ENCODE peak calls at places on chromosomes 16 and 17, in nine cellular contexts. P is lower leg skin, W is Caco-2, S is astrocyte of the cerebellum, C is breast epithelium, M is brain microvascular endothelial cell, F is fibroblast of mammary gland, U is right atrium auricular region, L is AG09309. V is an unnamed sample.

GRCh38 chr16:55043499-55043898 is 112.8 kb downstream of the IRX5 start:
- DNase-seq in P (no peak), W (no peak), S (no peak), C (no peak), M (no peak), F (no peak), U (peak; percentile 18), L (no peak), V (no peak)

GRCh38 chr17:6843241-6843890 is 11.8 kb upstream of the TEKT1 start:
- DNase-seq in P (no peak), W (no peak), S (peak; percentile 38), C (no peak), M (no peak), F (peak; percentile 68), U (no peak), L (peak; percentile 13), V (no peak)

GRCh38 chr17:4679652-4680051 is 24.3 kb downstream of the PELP1 start:
- DNase-seq in P (no peak), W (peak; percentile 48), S (peak; percentile 16), C (no peak), M (peak; percentile 79), F (peak; percentile 75), U (no peak), L (no peak), V (no peak)

GRCh38 chr16:54506691-54507090 is 220.1 kb upstream of the IRX3 start:
- DNase-seq in P (no peak), W (no peak), S (no peak), C (no peak), M (no peak), F (no peak), U (no peak), L (no peak), V (no peak)

GRCh38 chr16:1444730-1445517 is 568 bp upstream of the CCDC154 start:
- DNase-seq in P (no peak), W (no peak), S (no peak), C (no peak), M (no peak), F (no peak), U (no peak), L (no peak), V (no peak)

GRCh38 chr16:64445649-64446048 is 676.2 kb downstream of the CDH11 start:
- DNase-seq in P (no peak), W (no peak), S (no peak), C (no peak), M (no peak), F (no peak), U (no peak), L (no peak), V (no peak)

GRCh38 chr16:85227262-85227923 is 115.1 kb upstream of the CIBAR2 start:
- DNase-seq in P (no peak), W (no peak), S (peak; percentile 84), C (no peak), M (no peak), F (no peak), U (no peak), L (no peak), V (no peak)

GRCh38 chr17:45251931-45252330 is 10.0 kb downstream of the SPATA32 start:
- DNase-seq in P (no peak), W (no peak), S (no peak), C (no peak), M (no peak), F (no peak), U (no peak), L (no peak), V (no peak)

GRCh38 chr16:85536073-85536410 is 77.1 kb upstream of the GSE1 start:
- DNase-seq in P (no peak), W (no peak), S (no peak), C (no peak), M (no peak), F (no peak), U (no peak), L (no peak), V (no peak)

GRCh38 chr16:4371481-4372314 is at the start of gene VASN:
- DNase-seq in P (peak; percentile 67), W (peak; percentile 72), S (peak; percentile 46), C (peak; percentile 72), M (peak; percentile 53), F (peak; percentile 68), U (peak; percentile 89), L (no peak), V (peak; percentile 65)

GRCh38 chr17:59827721-59828477 is 64.8 kb downstream of the TUBD1 start:
- DNase-seq in P (no peak), W (no peak), S (no peak), C (no peak), M (no peak), F (no peak), U (no peak), L (no peak), V (no peak)

GRCh38 chr16:32116080-32116479 is 137.0 kb upstream of the TP53TG3D start:
- DNase-seq in P (no peak), W (no peak), S (no peak), C (no peak), M (no peak), F (no peak), U (no peak), L (no peak), V (no peak)

DNA sequence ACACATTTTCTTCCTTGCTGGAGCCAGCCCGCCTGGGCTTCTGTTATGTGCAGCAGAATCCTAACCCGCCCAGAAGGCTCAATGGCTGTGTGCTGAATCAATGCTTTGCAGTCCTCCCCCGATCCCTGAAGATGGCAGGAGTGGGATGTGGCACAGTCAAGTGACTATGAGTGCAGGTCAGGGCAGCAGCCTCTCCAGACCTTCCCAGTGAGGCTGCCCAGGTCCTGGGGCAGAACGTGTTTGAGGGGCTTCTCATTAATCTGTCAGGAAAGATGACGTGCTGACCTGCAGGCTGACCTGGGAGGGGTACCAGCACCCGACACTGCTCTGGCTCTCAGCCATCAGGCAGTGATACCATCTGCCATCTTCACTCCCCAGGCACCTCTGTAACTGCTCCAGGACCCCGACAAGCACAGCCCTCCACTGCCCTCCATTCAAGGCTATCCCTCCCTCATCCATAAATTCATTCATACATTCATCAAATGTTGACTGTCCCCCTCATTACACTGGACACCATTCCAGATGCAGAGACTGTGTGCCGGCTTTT is 35.1 kb downstream of the LRRC75A start:
- DNase-seq in P (no peak), W (no peak), S (no peak), C (no peak), M (no peak), F (no peak), U (no peak), L (no peak), V (no peak)
- TF ChIP-seq CTCF in P (no peak), W (peak; percentile 37), S (no peak), C (no peak), M (no peak), F (no peak), U (no peak), L (no peak), V (no peak)

GRCh38 chr16:68237243-68238028 is 1.5 kb upstream of the ESRP2 start:
- DNase-seq in P (peak; percentile 98), W (peak; percentile 100), S (peak; percentile 95), C (peak; percentile 99), M (peak; percentile 96), F (peak; percentile 93), U (peak; percentile 99), L (peak; percentile 86), V (peak; percentile 96)
- TF ChIP-seq CTCF in P (no peak), W (no peak), S (no peak), C (no peak), M (no peak), F (no peak), U (no peak), L (no peak), V (no peak)

GRCh38 chr16:17227278-17227677 is 243.5 kb downstream of the XYLT1 start:
- DNase-seq in P (no peak), W (peak; percentile 51), S (no peak), C (no peak), M (no peak), F (no peak), U (no peak), L (no peak), V (no peak)
- TF ChIP-seq CTCF in P (no peak), W (no peak), S (no peak), C (no peak), M (no peak), F (no peak), U (no peak), L (no peak), V (no peak)

GRCh38 chr17:76250141-76250540 is 9.8 kb upstream of the RNF157 start:
- DNase-seq in P (no peak), W (no peak), S (no peak), C (no peak), M (no peak), F (no peak), U (no peak), L (no peak), V (no peak)

GRCh38 chr17:76246080-76247066 is 6.1 kb upstream of the RNF157 start:
- DNase-seq in P (no peak), W (no peak), S (no peak), C (no peak), M (no peak), F (peak; percentile 78), U (no peak), L (no peak), V (no peak)

GRCh38 chr17:76247304-76247703 is 7.0 kb upstream of the RNF157 start:
- DNase-seq in P (no peak), W (no peak), S (no peak), C (no peak), M (no peak), F (no peak), U (no peak), L (no peak), V (no peak)

GRCh38 chr17:76251478-76252039 is 11.3 kb upstream of the RNF157 start:
- DNase-seq in P (no peak), W (no peak), S (no peak), C (no peak), M (no peak), F (peak; percentile 53), U (no peak), L (no peak), V (no peak)

DNA sequence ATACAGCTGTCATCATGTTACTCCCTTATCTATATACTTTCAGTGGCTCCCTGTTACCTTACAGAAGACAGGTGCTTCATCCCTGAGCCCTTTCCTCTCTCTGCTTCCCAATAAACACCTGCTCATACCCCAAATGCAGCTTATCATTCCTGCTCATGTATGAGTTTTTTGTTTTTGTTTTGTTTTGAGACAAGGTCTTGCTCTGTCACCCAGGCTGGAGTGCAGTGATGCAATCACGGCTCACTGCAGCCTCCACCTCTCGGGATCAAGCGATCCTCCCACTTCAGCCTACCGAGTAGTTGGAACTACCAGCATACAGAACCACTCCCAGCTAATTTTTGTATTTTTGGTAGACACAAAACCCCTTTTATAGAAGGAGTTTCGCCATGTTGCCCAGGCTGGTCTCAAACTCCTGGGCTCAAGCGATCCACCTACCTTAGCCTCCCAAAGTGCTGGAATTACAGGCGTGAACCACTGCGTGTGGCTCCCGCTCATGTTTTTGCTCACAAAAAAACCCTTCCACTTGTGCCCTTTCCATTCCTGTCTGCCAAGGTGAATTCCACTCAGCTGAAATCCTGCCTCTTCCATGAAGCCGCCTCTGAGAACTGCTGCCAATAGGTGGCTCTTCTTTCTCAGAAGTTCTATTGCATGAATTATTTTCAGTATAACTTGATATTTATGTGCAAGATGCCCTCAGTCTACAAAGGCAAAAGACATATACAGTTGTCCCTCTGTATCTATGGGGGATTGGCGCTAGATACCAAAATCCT is 7.9 kb upstream of the RNF157 start:
- DNase-seq in P (no peak), W (no peak), S (no peak), C (no peak), M (no peak), F (no peak), U (no peak), L (no peak), V (no peak)
- TF ChIP-seq CTCF in P (no peak), W (peak; percentile 21), S (peak; percentile 22), C (no peak), M (peak; percentile 58), F (peak; percentile 13), U (no peak), L (no peak), V (no peak)

GRCh38 chr17:835263-835662 is 53.1 kb downstream of the MRM3 start:
- DNase-seq in P (peak; percentile 43), W (no peak), S (peak; percentile 99), C (no peak), M (peak; percentile 98), F (peak; percentile 99), U (no peak), L (peak; percentile 99), V (no peak)
- TF ChIP-seq CTCF in P (no peak), W (no peak), S (no peak), C (no peak), M (no peak), F (no peak), U (no peak), L (no peak), V (no peak)